ENCODE peak calls at places on chromosomes 12 and 14, in nine cellular contexts. One of them, this sample, is unnamed.

GRCh38 chr14:61477845-61478438 is 156.6 kb downstream of the PRKCH start:
- DNase-seq in ACHN: peak; percentile 33
- DNase-seq in upper lobe of right lung: peak; percentile 91
- DNase-seq in germinal center: no peak
- DNase-seq in hepatocyte: no peak
- DNase-seq in GM23248: peak; percentile 64
- DNase-seq in MCF 10A: peak; percentile 80
- DNase-seq in stimulated activated CD4-positive, alpha-beta T cell treated with anti-CD3 and anti-CD28 coated beads, TNF-alpha, amount 100 ng/mL, for 4 hours: no peak
- DNase-seq in stimulated activated CD8-positive, alpha-beta memory T cell treated with anti-CD3 and anti-CD28 coated beads, Interleukin-4, amount 100 ng/mL, for 24 hours: no peak
- DNase-seq in this sample: peak; percentile 89

GRCh38 chr14:36662543-36663403 is 1.1 kb downstream of the PAX9 start:
- DNase-seq in ACHN: no peak
- DNase-seq in upper lobe of right lung: no peak
- DNase-seq in germinal center: no peak
- DNase-seq in hepatocyte: no peak
- DNase-seq in GM23248: peak; percentile 68
- DNase-seq in MCF 10A: peak; percentile 57
- DNase-seq in stimulated activated CD4-positive, alpha-beta T cell treated with anti-CD3 and anti-CD28 coated beads, TNF-alpha, amount 100 ng/mL, for 4 hours: no peak
- DNase-seq in stimulated activated CD8-positive, alpha-beta memory T cell treated with anti-CD3 and anti-CD28 coated beads, Interleukin-4, amount 100 ng/mL, for 24 hours: no peak
- DNase-seq in this sample: no peak

GRCh38 chr12:118541945-118542344 is 165.6 kb downstream of the SUDS3 start:
- DNase-seq in ACHN: no peak
- DNase-seq in upper lobe of right lung: no peak
- DNase-seq in germinal center: no peak
- DNase-seq in hepatocyte: no peak
- DNase-seq in GM23248: no peak
- DNase-seq in MCF 10A: no peak
- DNase-seq in stimulated activated CD4-positive, alpha-beta T cell treated with anti-CD3 and anti-CD28 coated beads, TNF-alpha, amount 100 ng/mL, for 4 hours: no peak
- DNase-seq in stimulated activated CD8-positive, alpha-beta memory T cell treated with anti-CD3 and anti-CD28 coated beads, Interleukin-4, amount 100 ng/mL, for 24 hours: no peak
- DNase-seq in this sample: no peak

GRCh38 chr12:132173135-132174014 is 29.1 kb downstream of the NOC4L start:
- DNase-seq in ACHN: no peak
- DNase-seq in upper lobe of right lung: peak; percentile 50
- DNase-seq in germinal center: no peak
- DNase-seq in hepatocyte: no peak
- DNase-seq in GM23248: no peak
- DNase-seq in MCF 10A: no peak
- DNase-seq in stimulated activated CD4-positive, alpha-beta T cell treated with anti-CD3 and anti-CD28 coated beads, TNF-alpha, amount 100 ng/mL, for 4 hours: no peak
- DNase-seq in stimulated activated CD8-positive, alpha-beta memory T cell treated with anti-CD3 and anti-CD28 coated beads, Interleukin-4, amount 100 ng/mL, for 24 hours: no peak
- DNase-seq in this sample: no peak

GRCh38 chr14:75497701-75498100 is 24.6 kb upstream of the BATF start:
- DNase-seq in ACHN: no peak
- DNase-seq in upper lobe of right lung: no peak
- DNase-seq in germinal center: no peak
- DNase-seq in hepatocyte: no peak
- DNase-seq in GM23248: no peak
- DNase-seq in MCF 10A: no peak
- DNase-seq in stimulated activated CD4-positive, alpha-beta T cell treated with anti-CD3 and anti-CD28 coated beads, TNF-alpha, amount 100 ng/mL, for 4 hours: no peak
- DNase-seq in stimulated activated CD8-positive, alpha-beta memory T cell treated with anti-CD3 and anti-CD28 coated beads, Interleukin-4, amount 100 ng/mL, for 24 hours: no peak
- DNase-seq in this sample: no peak

GRCh38 chr12:128755565-128755964 is 68.2 kb downstream of the SLC15A4 start:
- DNase-seq in ACHN: no peak
- DNase-seq in upper lobe of right lung: no peak
- DNase-seq in germinal center: no peak
- DNase-seq in hepatocyte: no peak
- DNase-seq in GM23248: no peak
- DNase-seq in MCF 10A: peak; percentile 18
- DNase-seq in stimulated activated CD4-positive, alpha-beta T cell treated with anti-CD3 and anti-CD28 coated beads, TNF-alpha, amount 100 ng/mL, for 4 hours: no peak
- DNase-seq in stimulated activated CD8-positive, alpha-beta memory T cell treated with anti-CD3 and anti-CD28 coated beads, Interleukin-4, amount 100 ng/mL, for 24 hours: no peak
- DNase-seq in this sample: no peak

GRCh38 chr14:33611405-33612183 is 339.3 kb downstream of the EGLN3 start:
- DNase-seq in ACHN: no peak
- DNase-seq in upper lobe of right lung: no peak
- DNase-seq in germinal center: no peak
- DNase-seq in hepatocyte: no peak
- DNase-seq in GM23248: peak; percentile 67
- DNase-seq in MCF 10A: peak; percentile 47
- DNase-seq in stimulated activated CD4-positive, alpha-beta T cell treated with anti-CD3 and anti-CD28 coated beads, TNF-alpha, amount 100 ng/mL, for 4 hours: no peak
- DNase-seq in stimulated activated CD8-positive, alpha-beta memory T cell treated with anti-CD3 and anti-CD28 coated beads, Interleukin-4, amount 100 ng/mL, for 24 hours: no peak
- DNase-seq in this sample: no peak

GRCh38 chr12:5884846-5885245 is 60.2 kb downstream of the ANO2 start:
- DNase-seq in ACHN: no peak
- DNase-seq in upper lobe of right lung: no peak
- DNase-seq in germinal center: no peak
- DNase-seq in hepatocyte: no peak
- DNase-seq in GM23248: no peak
- DNase-seq in MCF 10A: no peak
- DNase-seq in stimulated activated CD4-positive, alpha-beta T cell treated with anti-CD3 and anti-CD28 coated beads, TNF-alpha, amount 100 ng/mL, for 4 hours: no peak
- DNase-seq in stimulated activated CD8-positive, alpha-beta memory T cell treated with anti-CD3 and anti-CD28 coated beads, Interleukin-4, amount 100 ng/mL, for 24 hours: no peak
- DNase-seq in this sample: no peak

GRCh38 chr12:24773996-24774395 is 174.9 kb downstream of the BCAT1 start:
- DNase-seq in ACHN: no peak
- DNase-seq in upper lobe of right lung: no peak
- DNase-seq in germinal center: no peak
- DNase-seq in hepatocyte: no peak
- DNase-seq in GM23248: no peak
- DNase-seq in MCF 10A: no peak
- DNase-seq in stimulated activated CD4-positive, alpha-beta T cell treated with anti-CD3 and anti-CD28 coated beads, TNF-alpha, amount 100 ng/mL, for 4 hours: no peak
- DNase-seq in stimulated activated CD8-positive, alpha-beta memory T cell treated with anti-CD3 and anti-CD28 coated beads, Interleukin-4, amount 100 ng/mL, for 24 hours: no peak
- DNase-seq in this sample: no peak

GRCh38 chr12:48865141-48865440 is 579 bp downstream of the RND1 start:
- DNase-seq in ACHN: no peak
- DNase-seq in upper lobe of right lung: no peak
- DNase-seq in germinal center: no peak
- DNase-seq in hepatocyte: no peak
- DNase-seq in GM23248: no peak
- DNase-seq in MCF 10A: no peak
- DNase-seq in stimulated activated CD4-positive, alpha-beta T cell treated with anti-CD3 and anti-CD28 coated beads, TNF-alpha, amount 100 ng/mL, for 4 hours: no peak
- DNase-seq in stimulated activated CD8-positive, alpha-beta memory T cell treated with anti-CD3 and anti-CD28 coated beads, Interleukin-4, amount 100 ng/mL, for 24 hours: no peak
- DNase-seq in this sample: no peak

GRCh38 chr12:56346663-56347062 is 8.0 kb downstream of the IL23A start:
- DNase-seq in ACHN: no peak
- DNase-seq in upper lobe of right lung: no peak
- DNase-seq in germinal center: no peak
- DNase-seq in hepatocyte: no peak
- DNase-seq in GM23248: peak; percentile 28
- DNase-seq in MCF 10A: no peak
- DNase-seq in stimulated activated CD4-positive, alpha-beta T cell treated with anti-CD3 and anti-CD28 coated beads, TNF-alpha, amount 100 ng/mL, for 4 hours: no peak
- DNase-seq in stimulated activated CD8-positive, alpha-beta memory T cell treated with anti-CD3 and anti-CD28 coated beads, Interleukin-4, amount 100 ng/mL, for 24 hours: no peak
- DNase-seq in this sample: no peak

GRCh38 chr12:119176267-119177055 is 2.3 kb upstream of the HSPB8 start:
- DNase-seq in ACHN: peak; percentile 96
- DNase-seq in upper lobe of right lung: peak; percentile 88
- DNase-seq in germinal center: no peak
- DNase-seq in hepatocyte: peak; percentile 96
- DNase-seq in GM23248: peak; percentile 99
- DNase-seq in MCF 10A: peak; percentile 74
- DNase-seq in stimulated activated CD4-positive, alpha-beta T cell treated with anti-CD3 and anti-CD28 coated beads, TNF-alpha, amount 100 ng/mL, for 4 hours: no peak
- DNase-seq in stimulated activated CD8-positive, alpha-beta memory T cell treated with anti-CD3 and anti-CD28 coated beads, Interleukin-4, amount 100 ng/mL, for 24 hours: no peak
- DNase-seq in this sample: peak; percentile 84

GRCh38 chr14:55556929-55557623 is 22.9 kb upstream of the KTN1 start:
- DNase-seq in ACHN: peak; percentile 99
- DNase-seq in upper lobe of right lung: peak; percentile 86
- DNase-seq in germinal center: no peak
- DNase-seq in hepatocyte: peak; percentile 74
- DNase-seq in GM23248: peak; percentile 87
- DNase-seq in MCF 10A: peak; percentile 97
- DNase-seq in stimulated activated CD4-positive, alpha-beta T cell treated with anti-CD3 and anti-CD28 coated beads, TNF-alpha, amount 100 ng/mL, for 4 hours: no peak
- DNase-seq in stimulated activated CD8-positive, alpha-beta memory T cell treated with anti-CD3 and anti-CD28 coated beads, Interleukin-4, amount 100 ng/mL, for 24 hours: no peak
- DNase-seq in this sample: peak; percentile 86

GRCh38 chr14:92507174-92507768 is 6.3 kb upstream of the RIN3 start:
- DNase-seq in ACHN: no peak
- DNase-seq in upper lobe of right lung: peak; percentile 85
- DNase-seq in germinal center: peak; percentile 25
- DNase-seq in hepatocyte: no peak
- DNase-seq in GM23248: no peak
- DNase-seq in MCF 10A: peak; percentile 35
- DNase-seq in stimulated activated CD4-positive, alpha-beta T cell treated with anti-CD3 and anti-CD28 coated beads, TNF-alpha, amount 100 ng/mL, for 4 hours: no peak
- DNase-seq in stimulated activated CD8-positive, alpha-beta memory T cell treated with anti-CD3 and anti-CD28 coated beads, Interleukin-4, amount 100 ng/mL, for 24 hours: no peak
- DNase-seq in this sample: peak; percentile 85

GRCh38 chr12:67804168-67804567 is 155.6 kb downstream of the DYRK2 start:
- DNase-seq in ACHN: no peak
- DNase-seq in upper lobe of right lung: no peak
- DNase-seq in germinal center: no peak
- DNase-seq in hepatocyte: no peak
- DNase-seq in GM23248: no peak
- DNase-seq in MCF 10A: no peak
- DNase-seq in stimulated activated CD4-positive, alpha-beta T cell treated with anti-CD3 and anti-CD28 coated beads, TNF-alpha, amount 100 ng/mL, for 4 hours: peak; percentile 9
- DNase-seq in stimulated activated CD8-positive, alpha-beta memory T cell treated with anti-CD3 and anti-CD28 coated beads, Interleukin-4, amount 100 ng/mL, for 24 hours: peak; percentile 13
- DNase-seq in this sample: no peak

GRCh38 chr12:2894961-2895360 is 4.3 kb downstream of the TULP3 start:
- DNase-seq in ACHN: no peak
- DNase-seq in upper lobe of right lung: no peak
- DNase-seq in germinal center: no peak
- DNase-seq in hepatocyte: no peak
- DNase-seq in GM23248: peak; percentile 46
- DNase-seq in MCF 10A: no peak
- DNase-seq in stimulated activated CD4-positive, alpha-beta T cell treated with anti-CD3 and anti-CD28 coated beads, TNF-alpha, amount 100 ng/mL, for 4 hours: no peak
- DNase-seq in stimulated activated CD8-positive, alpha-beta memory T cell treated with anti-CD3 and anti-CD28 coated beads, Interleukin-4, amount 100 ng/mL, for 24 hours: no peak
- DNase-seq in this sample: no peak

This sample was measured in lower lobe of right lung.